ENCODE peak calls at places on chromosomes 13 and 19, in six cellular contexts. B is HFFc6, H is vagina, I is breast epithelium, L is IMR-90, Y is B cell. W is an unnamed sample.
A peak's percentile ranks its signal among the peaks of the same experiment; 100 is the strongest.

GRCh38 chr13:111328111-111328802 is 7.8 kb downstream of the TEX29 start:
- DNase-seq in L (no peak), I (no peak), B (no peak), H (peak; percentile 58), Y (no peak), W (no peak)

GRCh38 chr19:48798937-48799336 is 11.9 kb downstream of the BCAT2 start:
- DNase-seq in Y (no peak), H (no peak), L (peak; percentile 14), B (no peak), I (no peak), W (peak; percentile 21)

GRCh38 chr19:40139533-40140287 is 49.0 kb upstream of the ZNF780A start:
- DNase-seq in L (peak; percentile 63), I (no peak), B (peak; percentile 53), Y (peak; percentile 45), H (peak; percentile 47), W (peak; percentile 18)

GRCh38 chr19:33298146-33298911 is 4.0 kb downstream of the CEBPA start:
- DNase-seq in I (peak; percentile 57), Y (peak; percentile 30), L (no peak), H (no peak), B (no peak), W (no peak)

GRCh38 chr19:44925114-44925891 is 10.9 kb downstream of the APOC1 start:
- DNase-seq in I (no peak), L (peak; percentile 49), H (no peak), Y (no peak), B (no peak), W (no peak)

GRCh38 chr13:95862401-95862800 is 185.5 kb downstream of the DNAJC3 start:
- DNase-seq in B (peak; percentile 15), I (no peak), L (peak; percentile 12), H (no peak), Y (no peak), W (no peak)

GRCh38 chr13:80037505-80037888 is 303.4 kb downstream of the SPRY2 start:
- DNase-seq in I (no peak), Y (no peak), B (peak; percentile 92), L (peak; percentile 95), H (no peak), W (peak; percentile 92)

GRCh38 chr13:107680115-107680514 is 535.2 kb downstream of the LIG4 start:
- DNase-seq in I (no peak), B (no peak), H (no peak), L (peak; percentile 28), Y (no peak), W (no peak)

GRCh38 chr13:95660981-95661581 is 15.9 kb upstream of the DNAJC3 start:
- DNase-seq in B (peak; percentile 59), L (peak; percentile 50), I (no peak), Y (no peak), H (no peak), W (peak; percentile 46)

GRCh38 chr19:51607920-51608562 is 22.2 kb downstream of the SIGLEC5 start:
- DNase-seq in I (peak; percentile 84), H (no peak), B (peak; percentile 62), Y (peak; percentile 41), L (peak; percentile 70), W (peak; percentile 75)

GRCh38 chr13:72246396-72246795 is 379.4 kb upstream of the DACH1 start:
- DNase-seq in Y (no peak), B (no peak), H (no peak), I (no peak), L (no peak), W (no peak)

GRCh38 chr13:39047560-39047959 is 9.3 kb downstream of the NHLRC3 start:
- DNase-seq in B (no peak), I (no peak), H (no peak), Y (no peak), L (no peak), W (no peak)
- TF ChIP-seq CTCF in B (peak; percentile 22), I (no peak), H (no peak), Y (no peak), L (no peak), W (peak; percentile 52)

GRCh38 chr19:35043906-35044305 is 2.4 kb downstream of the HPN start:
- DNase-seq in H (no peak), L (no peak), Y (no peak), B (no peak), I (no peak), W (no peak)

GRCh38 chr19:35042954-35043604 is 1.6 kb downstream of the HPN start:
- DNase-seq in Y (no peak), B (no peak), I (no peak), H (no peak), L (no peak), W (no peak)

GRCh38 chr19:35044317-35045117 is 3.0 kb downstream of the HPN start:
- DNase-seq in I (no peak), L (peak; percentile 43), B (peak; percentile 48), Y (peak; percentile 70), H (no peak), W (no peak)

GRCh38 chr19:35046461-35046860 is 4.9 kb downstream of the HPN start:
- DNase-seq in H (no peak), Y (peak; percentile 17), I (no peak), B (no peak), L (no peak), W (no peak)

GRCh38 chr19:35045667-35046300 is 4.3 kb downstream of the HPN start:
- DNase-seq in I (no peak), Y (peak; percentile 77), L (peak; percentile 28), H (no peak), B (peak; percentile 59), W (peak; percentile 42)
- TF ChIP-seq CTCF in I (no peak), Y (no peak), L (peak; percentile 37), H (no peak), B (peak; percentile 67), W (peak; percentile 66)

GRCh38 chr19:3224346-3225325 is at the start of gene CELF5:
- DNase-seq in I (no peak), H (no peak), Y (peak; percentile 96), B (no peak), L (no peak), W (no peak)
- TF ChIP-seq CTCF in I (no peak), H (peak; percentile 56), Y (peak; percentile 73), B (peak; percentile 75), L (peak; percentile 61), W (peak; percentile 24)

GRCh38 chr13:98447881-98448641 is 128.8 kb downstream of the STK24 start:
- DNase-seq in I (no peak), B (no peak), H (no peak), L (no peak), Y (no peak), W (no peak)
- TF ChIP-seq CTCF in I (peak; percentile 24), B (peak; percentile 73), H (peak; percentile 27), L (peak; percentile 46), Y (no peak), W (peak; percentile 80)

DNA sequence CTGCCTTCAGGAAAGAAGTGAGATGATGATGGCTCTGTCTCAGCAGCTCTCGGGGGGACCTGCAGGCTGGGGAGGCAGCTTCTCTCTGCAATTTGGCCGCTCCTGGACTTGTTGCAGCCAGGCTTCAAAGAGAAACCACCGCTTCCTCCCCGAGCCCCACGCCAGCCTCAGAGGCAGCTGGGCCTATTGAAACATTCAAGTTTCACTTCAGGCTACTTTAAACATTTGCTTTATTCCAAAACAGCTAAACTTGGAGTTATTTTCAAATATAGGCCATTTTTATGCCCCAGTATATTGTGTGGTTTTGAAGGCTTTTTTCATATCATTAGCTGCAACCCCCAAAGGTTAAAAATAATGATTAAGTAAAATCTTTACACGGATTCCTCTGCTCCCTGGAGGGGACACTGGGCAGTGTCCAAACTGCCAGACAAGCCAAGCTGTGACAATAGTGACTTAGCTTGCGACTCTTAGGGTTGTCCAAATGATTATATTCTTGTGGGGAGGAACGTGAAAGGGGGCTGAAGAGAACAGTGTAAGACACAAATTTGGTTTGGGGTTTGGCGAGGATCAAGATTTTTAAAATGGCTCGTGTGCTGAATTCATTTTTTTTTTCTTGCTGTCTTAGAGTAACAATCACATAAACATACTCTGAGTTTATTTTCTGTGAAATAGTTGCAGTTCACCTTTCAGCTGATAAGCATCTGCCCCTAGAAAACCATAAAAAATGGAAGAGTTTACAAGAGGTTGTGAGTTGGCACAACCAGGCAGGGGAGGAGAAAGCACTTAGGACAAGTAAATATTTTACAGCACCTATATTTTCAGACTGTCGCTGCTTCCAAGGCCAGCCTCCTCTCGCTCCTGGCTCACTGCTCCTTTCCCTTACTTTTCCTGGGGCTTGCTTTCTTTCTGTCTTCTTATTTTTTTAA is 330.6 kb downstream of the DLEU7 start:
- DNase-seq in Y (peak; percentile 53), H (no peak), L (peak; percentile 61), B (no peak), I (no peak), W (peak; percentile 45)
- TF ChIP-seq CTCF in Y (no peak), H (no peak), L (no peak), B (no peak), I (no peak), W (peak; percentile 28)

DNA sequence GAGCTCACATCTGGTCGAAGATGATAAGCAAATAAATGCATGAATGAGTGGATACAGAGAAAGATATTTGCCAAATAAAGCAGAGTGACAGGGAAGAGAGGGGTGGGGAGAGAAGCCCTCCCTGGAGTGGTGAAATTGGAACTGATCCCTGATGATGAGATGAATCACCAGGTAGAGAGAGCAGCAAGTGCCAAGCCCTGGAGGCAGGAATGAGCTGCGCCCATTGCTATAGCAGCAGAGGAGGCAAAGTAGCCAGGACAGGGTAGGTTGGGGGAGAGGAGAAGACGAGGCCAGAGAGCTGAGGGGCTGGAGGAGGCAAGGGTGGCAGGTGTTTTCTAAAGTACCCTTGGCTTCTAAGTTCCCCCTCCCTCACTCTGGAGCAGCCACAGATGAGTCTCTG is 13.7 kb downstream of the FXYD5 start:
- DNase-seq in I (no peak), H (peak; percentile 84), L (no peak), B (peak; percentile 65), Y (no peak), W (no peak)
- TF ChIP-seq CTCF in I (no peak), H (no peak), L (no peak), B (peak; percentile 23), Y (no peak), W (no peak)

GRCh38 chr19:43425567-43426392 is 11.1 kb downstream of the TEX101 start:
- DNase-seq in B (peak; percentile 25), Y (no peak), L (peak; percentile 18), H (no peak), I (peak; percentile 62), W (no peak)
- TF ChIP-seq CTCF in B (peak; percentile 72), Y (peak; percentile 44), L (peak; percentile 51), H (no peak), I (no peak), W (peak; percentile 55)

W was measured in brain microvascular endothelial cell.